ENCODE peak calls at places on chromosomes 2 and 18, in four cellular contexts. P, C, K and A are unnamed samples.

GRCh38 chr18:4096501-4096900 is 358.6 kb downstream of the DLGAP1 start:
- DNase-seq in P (no peak), C (no peak), K (no peak), A (no peak)

GRCh38 chr18:48868468-48869466 is 82.0 kb downstream of the SMAD7 start:
- DNase-seq in P (no peak), C (no peak), K (no peak), A (peak; percentile 69)

GRCh38 chr2:221705478-221705877 is 133.4 kb upstream of the EPHA4 start:
- DNase-seq in P (no peak), C (no peak), K (no peak), A (no peak)

GRCh38 chr2:181686566-181687185 is 6.4 kb upstream of the NEUROD1 start:
- DNase-seq in P (no peak), C (no peak), K (no peak), A (peak; percentile 94)

GRCh38 chr2:70503896-70504295 is 49.7 kb downstream of the TGFA start:
- DNase-seq in P (no peak), C (no peak), K (no peak), A (no peak)

GRCh38 chr2:211930331-211930730 is 608.3 kb downstream of the ERBB4 start:
- DNase-seq in P (no peak), C (no peak), K (no peak), A (no peak)

GRCh38 chr2:65608391-65608790 is 176.0 kb upstream of the SPRED2 start:
- DNase-seq in P (no peak), C (no peak), K (no peak), A (no peak)

GRCh38 chr18:58937204-58937603 is 72.5 kb downstream of the ZNF532 start:
- DNase-seq in P (no peak), C (no peak), K (no peak), A (no peak)

GRCh38 chr2:6866239-6866745 is 585 bp upstream of the CMPK2 start:
- DNase-seq in P (peak; percentile 60), C (peak; percentile 71), K (peak; percentile 29), A (peak; percentile 73)

GRCh38 chr2:174180165-174180724 is 68.1 kb downstream of the OLA1 start:
- DNase-seq in P (peak; percentile 43), C (peak; percentile 77), K (no peak), A (no peak)

GRCh38 chr18:70221911-70222278 is 16.4 kb upstream of the RTTN start:
- DNase-seq in P (no peak), C (no peak), K (no peak), A (no peak)

GRCh38 chr2:38709515-38710194 is 41.5 kb downstream of the SRSF7 start:
- DNase-seq in P (no peak), C (peak; percentile 55), K (no peak), A (peak; percentile 70)

GRCh38 chr18:75530548-75531211 is 103.2 kb upstream of the SMIM21 start:
- DNase-seq in P (no peak), C (no peak), K (no peak), A (no peak)

GRCh38 chr2:195561205-195562032 is 95.6 kb upstream of the SLC39A10 start:
- DNase-seq in P (no peak), C (no peak), K (no peak), A (peak; percentile 96)

GRCh38 chr2:174176898-174177297 is 71.4 kb downstream of the OLA1 start:
- DNase-seq in P (no peak), C (peak; percentile 91), K (no peak), A (no peak)

GRCh38 chr2:64622443-64623231 is 31.1 kb downstream of the SERTAD2 start:
- DNase-seq in P (no peak), C (peak; percentile 96), K (no peak), A (no peak)

GRCh38 chr2:16375351-16375750 is 290.3 kb downstream of the CYRIA start:
- DNase-seq in P (no peak), C (no peak), K (no peak), A (no peak)

GRCh38 chr18:45291616-45292612 is 323.4 kb upstream of the SLC14A2 start:
- DNase-seq in P (peak; percentile 22), C (peak; percentile 56), K (no peak), A (no peak)

GRCh38 chr18:77105021-77105420 is 27.6 kb downstream of the MBP start:
- DNase-seq in P (no peak), C (no peak), K (no peak), A (no peak)

GRCh38 chr2:197254776-197255521 is 55.6 kb downstream of the ANKRD44 start:
- DNase-seq in P (peak; percentile 42), C (no peak), K (no peak), A (no peak)

GRCh38 chr2:99841749-99842148 is 300.6 kb downstream of the AFF3 start:
- DNase-seq in P (no peak), C (peak; percentile 41), K (no peak), A (no peak)

GRCh38 chr2:112836695-112837117 is at the start of gene IL1B:
- DNase-seq in P (no peak), C (no peak), K (no peak), A (peak; percentile 40)

GRCh38 chr18:36580266-36580665 is 248.5 kb downstream of the TPGS2 start:
- DNase-seq in P (no peak), C (no peak), K (no peak), A (no peak)

GRCh38 chr2:19900536-19901200 is 1.1 kb downstream of the TTC32 start:
- DNase-seq in P (peak; percentile 11), C (peak; percentile 45), K (no peak), A (peak; percentile 57)

GRCh38 chr2:222903234-222904220 is 42.7 kb downstream of the ACSL3 start:
- DNase-seq in P (peak; percentile 63), C (peak; percentile 66), K (peak; percentile 11), A (peak; percentile 86)

GRCh38 chr2:98727369-98727749 is 3.6 kb downstream of the MGAT4A start:
- DNase-seq in P (no peak), C (no peak), K (no peak), A (no peak)

GRCh38 chr2:32864337-32864736 is 82.4 kb upstream of the LTBP1 start:
- DNase-seq in P (no peak), C (no peak), K (no peak), A (no peak)

DNA sequence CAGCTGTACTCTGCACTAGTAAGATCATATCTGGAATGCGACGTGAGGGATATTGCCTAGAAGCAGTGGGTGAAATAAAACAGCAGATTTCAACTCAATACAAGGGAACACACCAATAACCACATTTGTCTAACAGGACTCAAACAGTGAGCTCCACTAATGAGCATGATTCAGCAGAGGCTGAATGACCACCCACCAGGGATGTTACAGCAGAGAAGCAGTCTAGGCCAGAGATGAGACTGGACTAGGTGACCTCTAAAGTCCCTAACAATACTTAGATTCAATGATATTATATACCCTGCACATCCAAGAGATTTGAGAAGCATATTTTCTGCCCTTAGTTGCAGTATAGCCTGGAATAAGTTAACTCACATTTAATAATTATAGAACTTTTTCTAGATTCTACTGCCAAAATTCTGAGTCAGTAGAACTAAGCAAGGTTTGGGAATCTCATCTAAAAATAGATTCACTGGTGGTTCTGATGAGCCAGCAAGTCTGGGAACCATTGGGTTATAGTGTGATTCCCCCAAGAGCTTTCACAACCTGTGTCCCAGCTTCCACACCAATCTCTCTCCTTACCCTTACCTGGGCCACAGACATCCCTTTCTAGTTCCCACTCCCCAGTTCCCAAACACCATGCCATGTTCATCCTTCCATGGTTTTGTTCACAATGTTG is 6.3 kb downstream of the THOC1 start:
- DNase-seq in P (no peak), C (no peak), K (no peak), A (no peak)
- H3K9ac ChIP-seq in P (no peak overlapping the region), C (no peak overlapping the region), K (no peak overlapping the region), A (no peak overlapping the region)

DNA sequence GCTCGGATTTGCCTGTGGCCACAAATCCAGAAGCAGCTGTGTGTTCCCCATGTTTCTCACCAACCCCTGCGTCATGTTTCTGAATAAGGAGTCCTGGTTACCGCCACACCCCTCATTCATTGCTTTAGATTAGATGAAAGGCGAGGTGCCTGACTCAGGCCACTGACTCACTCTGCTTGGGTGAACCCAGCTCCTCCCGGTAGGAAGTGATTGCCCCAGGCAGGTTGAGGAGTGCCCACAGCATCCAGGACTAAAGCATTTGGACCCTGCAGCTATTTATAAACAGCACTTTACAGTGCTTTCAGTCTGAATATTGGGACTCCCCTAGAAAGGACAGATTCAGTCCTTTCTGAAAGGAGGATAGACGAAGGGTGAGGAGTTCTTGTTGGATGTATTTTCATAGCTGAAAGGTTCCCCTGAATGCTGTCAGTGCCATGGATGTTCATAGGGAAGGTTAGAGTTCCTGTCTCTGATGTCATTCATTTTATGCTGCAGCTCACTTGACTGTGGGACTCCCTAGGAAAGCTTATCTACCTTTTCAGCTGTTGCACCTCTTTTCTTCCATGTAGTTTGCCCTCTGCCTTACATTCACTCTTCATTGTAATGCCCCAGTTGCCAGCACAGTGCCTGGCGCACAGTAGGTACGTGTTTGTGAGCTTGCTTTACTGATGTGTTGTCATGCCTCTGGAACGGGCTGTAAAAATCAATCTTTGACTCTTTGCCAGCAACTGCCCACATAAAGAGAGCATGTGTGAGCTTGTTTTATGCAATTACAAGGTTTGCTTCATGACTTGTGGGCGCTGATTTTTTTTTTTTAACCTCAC is 14.9 kb downstream of the ITGA6 start:
- DNase-seq in P (no peak), C (peak; percentile 83), K (no peak), A (no peak)
- H3K4me1 ChIP-seq in P (peaks cover 3% of the 10 kb centered on the region), C (peaks cover 6% of the 10 kb centered on the region), K (no peaks in the 10 kb centered on the region), A (peaks cover 9% of the 10 kb centered on the region)

DNA sequence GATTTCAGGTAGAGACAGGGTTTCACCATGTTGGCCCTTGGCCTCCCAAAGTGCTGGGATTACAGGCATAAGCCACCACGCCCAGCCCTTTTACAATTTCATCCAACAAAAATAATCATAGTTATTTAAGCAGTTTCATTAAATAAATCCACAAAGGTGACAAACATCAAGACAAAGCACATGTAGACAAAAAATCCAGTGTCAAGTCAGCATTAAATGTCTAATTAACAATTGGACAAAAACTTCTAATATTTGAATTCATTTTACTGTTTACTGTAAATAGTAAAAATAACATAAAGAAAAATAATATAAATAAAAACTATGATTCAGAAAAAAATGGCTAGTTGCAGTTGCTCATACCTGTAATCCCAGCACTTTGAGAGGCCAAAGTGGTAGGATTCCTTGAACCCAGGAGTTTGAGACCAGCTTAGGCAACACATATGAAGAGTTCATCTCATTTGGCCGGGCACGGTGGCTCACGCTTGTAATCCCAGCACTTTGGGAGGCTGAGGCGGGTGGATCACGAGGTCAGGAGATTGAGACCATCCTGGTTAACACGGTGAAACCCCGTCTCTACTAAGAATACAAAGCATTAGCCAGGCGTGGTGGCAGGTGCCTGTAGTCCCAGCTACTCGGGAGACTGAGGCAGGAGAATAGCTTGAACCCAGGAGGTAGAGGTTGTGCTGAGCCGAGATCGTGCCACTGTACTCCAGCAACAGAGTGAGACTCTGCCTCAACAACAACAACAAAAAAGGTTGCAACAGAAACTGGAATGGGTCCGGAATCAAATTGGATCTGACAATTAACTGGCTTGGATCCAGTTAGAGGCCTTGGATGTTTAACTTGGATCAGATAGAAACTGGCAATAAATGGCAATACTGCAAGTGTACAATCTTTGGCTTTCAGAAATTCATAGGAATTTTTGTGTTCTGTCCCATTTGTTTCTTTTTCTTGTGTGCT is 56.9 kb upstream of the MAT2A start:
- DNase-seq in P (no peak), C (no peak), K (no peak), A (no peak)
- H3K27ac ChIP-seq in P (no peak overlapping the region), C (no peak overlapping the region), K (no peak overlapping the region), A (no peak overlapping the region)

GRCh38 chr2:164009801-164010337 is 274.1 kb upstream of the FIGN start:
- DNase-seq in P (no peak), C (no peak), K (no peak), A (no peak)

GRCh38 chr2:164014068-164014577 is 278.3 kb upstream of the FIGN start:
- DNase-seq in P (no peak), C (no peak), K (no peak), A (no peak)

GRCh38 chr2:164015328-164016123 is 279.7 kb upstream of the FIGN start:
- DNase-seq in P (no peak), C (no peak), K (no peak), A (no peak)

DNA sequence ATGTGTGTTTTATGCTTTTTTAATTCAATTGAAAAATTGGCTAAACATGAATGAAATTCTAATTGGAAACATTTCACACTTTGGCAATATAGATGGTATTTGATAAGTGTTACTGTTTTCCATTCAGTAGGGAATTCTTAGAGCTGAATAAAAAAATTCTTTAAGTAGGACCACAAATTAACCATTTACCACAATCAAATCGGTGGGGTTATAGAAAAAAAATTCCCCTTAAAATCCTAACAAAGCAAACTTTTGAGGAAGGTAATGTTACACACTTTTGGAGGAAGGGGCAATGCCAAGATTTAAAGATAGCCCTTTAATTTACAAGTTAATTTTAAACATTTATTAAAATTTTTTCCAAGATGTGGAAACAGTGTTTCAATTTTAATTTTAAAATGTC is 279.0 kb upstream of the FIGN start:
- DNase-seq in P (no peak), C (no peak), K (no peak), A (no peak)
- H3K9ac ChIP-seq in P (no peak overlapping the region), C (no peak overlapping the region), K (no peak overlapping the region), A (no peak overlapping the region)